ENCODE peak calls at places on chromosomes 12 and 14, in seven cellular contexts. One of them, this sample, is unnamed. For H3K36me3 and H3K4me1, the result is how much of the 10 kb centered on the place peaks cover.

GRCh38 chr12:126547905-126548304 is 1482.7 kb downstream of the AACS start:
- DNase-seq in esophagus squamous epithelium: no peak
- DNase-seq in uterus: no peak
- DNase-seq in Peyer's patch: no peak
- DNase-seq in CD8-positive, alpha-beta T cell: no peak
- DNase-seq in tibial artery: no peak
- DNase-seq in mucosa of descending colon: no peak
- DNase-seq in this sample: no peak

GRCh38 chr14:41873379-41874034 is 266.8 kb downstream of the LRFN5 start:
- DNase-seq in mucosa of descending colon: no peak
- DNase-seq in Peyer's patch: no peak
- DNase-seq in tibial artery: no peak
- DNase-seq in esophagus squamous epithelium: no peak
- DNase-seq in uterus: no peak
- DNase-seq in CD8-positive, alpha-beta T cell: no peak
- DNase-seq in this sample: no peak

GRCh38 chr14:100531152-100531551 is 56.1 kb downstream of the BEGAIN start:
- DNase-seq in CD8-positive, alpha-beta T cell: peak
- DNase-seq in esophagus squamous epithelium: no peak
- DNase-seq in mucosa of descending colon: no peak
- DNase-seq in Peyer's patch: no peak
- DNase-seq in tibial artery: peak
- DNase-seq in uterus: peak
- DNase-seq in this sample: no peak

GRCh38 chr14:52219488-52220084 is 47.9 kb upstream of the PTGDR start:
- DNase-seq in uterus: no peak
- DNase-seq in Peyer's patch: no peak
- DNase-seq in esophagus squamous epithelium: no peak
- DNase-seq in tibial artery: no peak
- DNase-seq in CD8-positive, alpha-beta T cell: no peak
- DNase-seq in mucosa of descending colon: no peak
- DNase-seq in this sample: no peak

GRCh38 chr14:46250113-46250703 is 401.4 kb downstream of the RPL10L start:
- DNase-seq in mucosa of descending colon: no peak
- DNase-seq in Peyer's patch: no peak
- DNase-seq in uterus: no peak
- DNase-seq in tibial artery: no peak
- DNase-seq in esophagus squamous epithelium: no peak
- DNase-seq in CD8-positive, alpha-beta T cell: no peak
- DNase-seq in this sample: no peak

GRCh38 chr14:90610641-90611040 is 205.6 kb downstream of the TTC7B start:
- DNase-seq in esophagus squamous epithelium: no peak
- DNase-seq in mucosa of descending colon: no peak
- DNase-seq in CD8-positive, alpha-beta T cell: no peak
- DNase-seq in Peyer's patch: no peak
- DNase-seq in uterus: no peak
- DNase-seq in tibial artery: no peak
- DNase-seq in this sample: no peak

GRCh38 chr14:85534914-85535313 is 5.0 kb downstream of the FLRT2 start:
- DNase-seq in Peyer's patch: no peak
- DNase-seq in mucosa of descending colon: no peak
- DNase-seq in CD8-positive, alpha-beta T cell: no peak
- DNase-seq in tibial artery: no peak
- DNase-seq in uterus: no peak
- DNase-seq in esophagus squamous epithelium: no peak
- DNase-seq in this sample: no peak

GRCh38 chr14:95741051-95741490 is 27.1 kb upstream of the TCL1A start:
- DNase-seq in esophagus squamous epithelium: no peak
- DNase-seq in mucosa of descending colon: no peak
- DNase-seq in uterus: no peak
- DNase-seq in CD8-positive, alpha-beta T cell: no peak
- DNase-seq in tibial artery: no peak
- DNase-seq in Peyer's patch: no peak
- DNase-seq in this sample: no peak

GRCh38 chr14:58331111-58331510 is 32.8 kb downstream of the ARID4A start:
- DNase-seq in Peyer's patch: peak
- DNase-seq in esophagus squamous epithelium: peak
- DNase-seq in uterus: peak
- DNase-seq in CD8-positive, alpha-beta T cell: peak
- DNase-seq in tibial artery: peak
- DNase-seq in mucosa of descending colon: no peak
- DNase-seq in this sample: peak

GRCh38 chr14:58332514-58332913 is 34.2 kb downstream of the ARID4A start:
- DNase-seq in CD8-positive, alpha-beta T cell: no peak
- DNase-seq in esophagus squamous epithelium: no peak
- DNase-seq in Peyer's patch: no peak
- DNase-seq in tibial artery: no peak
- DNase-seq in uterus: no peak
- DNase-seq in mucosa of descending colon: no peak
- DNase-seq in this sample: no peak

GRCh38 chr14:58327019-58327418 is 28.7 kb downstream of the ARID4A start:
- DNase-seq in uterus: no peak
- DNase-seq in tibial artery: no peak
- DNase-seq in esophagus squamous epithelium: no peak
- DNase-seq in CD8-positive, alpha-beta T cell: no peak
- DNase-seq in Peyer's patch: no peak
- DNase-seq in mucosa of descending colon: no peak
- DNase-seq in this sample: no peak
- H3K36me3 ChIP-seq in uterus: under half
- H3K36me3 ChIP-seq in tibial artery: under half
- H3K36me3 ChIP-seq in esophagus squamous epithelium: under half
- H3K36me3 ChIP-seq in CD8-positive, alpha-beta T cell: under half
- H3K36me3 ChIP-seq in Peyer's patch: under half
- H3K36me3 ChIP-seq in mucosa of descending colon: under half
- H3K36me3 ChIP-seq in this sample: under half

GRCh38 chr12:57695770-57696432 is 2.0 kb downstream of the OS9 start:
- DNase-seq in esophagus squamous epithelium: no peak
- DNase-seq in mucosa of descending colon: no peak
- DNase-seq in CD8-positive, alpha-beta T cell: no peak
- DNase-seq in Peyer's patch: no peak
- DNase-seq in uterus: no peak
- DNase-seq in tibial artery: no peak
- DNase-seq in this sample: no peak
- TF ChIP-seq CTCF in esophagus squamous epithelium: no peak
- TF ChIP-seq CTCF in mucosa of descending colon: no peak
- TF ChIP-seq CTCF in CD8-positive, alpha-beta T cell: no peak
- TF ChIP-seq CTCF in Peyer's patch: no peak
- TF ChIP-seq CTCF in uterus: no peak
- TF ChIP-seq CTCF in tibial artery: no peak
- TF ChIP-seq CTCF in this sample: no peak

DNA sequence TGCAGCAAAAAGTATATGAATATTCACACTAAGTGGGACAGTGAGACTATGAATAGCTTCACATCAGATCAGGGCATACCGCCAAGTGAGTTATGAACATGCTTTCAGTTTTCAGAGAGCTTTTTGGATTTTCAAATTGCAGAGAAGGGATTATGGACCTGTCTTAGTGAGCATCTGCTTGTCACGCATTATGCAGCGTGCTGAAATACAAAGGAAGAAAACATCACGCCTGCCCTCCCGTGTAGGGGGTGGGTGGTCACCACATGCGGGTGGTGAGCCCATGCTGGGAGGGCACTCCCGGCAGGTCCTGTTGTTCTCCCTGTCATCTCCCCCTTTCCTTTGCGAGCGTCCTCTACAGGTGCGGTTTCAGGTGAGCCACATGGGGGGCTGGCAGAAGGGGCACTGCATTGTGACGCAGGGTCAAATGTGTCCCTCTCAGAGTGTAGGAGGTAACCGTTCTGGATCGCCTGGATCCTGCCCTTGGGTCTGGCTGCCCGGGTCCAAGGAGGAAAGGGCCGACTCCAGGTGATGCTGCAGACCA is 42.6 kb downstream of the TRAF3 start:
- DNase-seq in Peyer's patch: no peak
- DNase-seq in mucosa of descending colon: no peak
- DNase-seq in tibial artery: no peak
- DNase-seq in esophagus squamous epithelium: no peak
- DNase-seq in uterus: no peak
- DNase-seq in CD8-positive, alpha-beta T cell: no peak
- DNase-seq in this sample: no peak
- H3K4me1 ChIP-seq in Peyer's patch: under half
- H3K4me1 ChIP-seq in mucosa of descending colon: under half
- H3K4me1 ChIP-seq in tibial artery: under half
- H3K4me1 ChIP-seq in esophagus squamous epithelium: half or more
- H3K4me1 ChIP-seq in uterus: under half
- H3K4me1 ChIP-seq in CD8-positive, alpha-beta T cell: under half
- H3K4me1 ChIP-seq in this sample: under half

GRCh38 chr14:56300495-56300894 is 182.3 kb downstream of the PELI2 start:
- DNase-seq in mucosa of descending colon: no peak
- DNase-seq in uterus: no peak
- DNase-seq in CD8-positive, alpha-beta T cell: no peak
- DNase-seq in tibial artery: no peak
- DNase-seq in Peyer's patch: no peak
- DNase-seq in esophagus squamous epithelium: no peak
- DNase-seq in this sample: no peak

GRCh38 chr14:56299306-56299984 is 181.2 kb downstream of the PELI2 start:
- DNase-seq in mucosa of descending colon: no peak
- DNase-seq in Peyer's patch: no peak
- DNase-seq in uterus: no peak
- DNase-seq in esophagus squamous epithelium: no peak
- DNase-seq in CD8-positive, alpha-beta T cell: no peak
- DNase-seq in tibial artery: no peak
- DNase-seq in this sample: no peak

GRCh38 chr14:56295743-56296142 is 177.5 kb downstream of the PELI2 start:
- DNase-seq in Peyer's patch: no peak
- DNase-seq in tibial artery: no peak
- DNase-seq in esophagus squamous epithelium: no peak
- DNase-seq in mucosa of descending colon: no peak
- DNase-seq in uterus: no peak
- DNase-seq in CD8-positive, alpha-beta T cell: no peak
- DNase-seq in this sample: no peak

GRCh38 chr14:56294125-56294524 is 175.9 kb downstream of the PELI2 start:
- DNase-seq in CD8-positive, alpha-beta T cell: no peak
- DNase-seq in Peyer's patch: no peak
- DNase-seq in esophagus squamous epithelium: no peak
- DNase-seq in mucosa of descending colon: no peak
- DNase-seq in tibial artery: no peak
- DNase-seq in uterus: no peak
- DNase-seq in this sample: no peak

DNA sequence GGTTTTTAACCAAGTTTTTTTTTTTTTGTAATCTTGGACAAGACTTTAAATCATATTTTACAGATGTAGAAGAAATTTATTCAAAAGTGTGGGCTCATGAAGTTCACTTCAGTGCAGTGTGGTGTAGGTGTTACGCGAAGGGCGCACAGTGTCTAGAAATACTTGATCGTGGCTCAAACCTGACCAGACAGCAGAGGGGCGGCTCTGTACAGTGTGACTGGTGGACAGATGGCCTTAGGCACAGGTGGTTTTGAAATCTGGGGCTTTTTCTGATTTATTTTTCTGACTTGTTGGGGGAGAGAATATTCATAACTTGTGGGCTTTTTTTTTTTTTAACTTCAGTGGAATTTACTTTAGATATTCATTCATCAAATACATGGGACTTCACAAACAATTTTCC is 179.2 kb downstream of the PELI2 start:
- DNase-seq in tibial artery: no peak
- DNase-seq in uterus: no peak
- DNase-seq in Peyer's patch: no peak
- DNase-seq in CD8-positive, alpha-beta T cell: no peak
- DNase-seq in esophagus squamous epithelium: no peak
- DNase-seq in mucosa of descending colon: no peak
- DNase-seq in this sample: no peak
- H3K36me3 ChIP-seq in tibial artery: under half
- H3K36me3 ChIP-seq in uterus: under half
- H3K36me3 ChIP-seq in Peyer's patch: under half
- H3K36me3 ChIP-seq in CD8-positive, alpha-beta T cell: under half
- H3K36me3 ChIP-seq in esophagus squamous epithelium: under half
- H3K36me3 ChIP-seq in mucosa of descending colon: under half
- H3K36me3 ChIP-seq in this sample: under half

This sample was measured in lung.